ENCODE peak calls at places on chromosomes 7 and 10, in seven cellular contexts. C, A, R, Z, G, J and L are unnamed samples.
A peak's percentile ranks its signal among the peaks of the same experiment; 100 is the strongest.

GRCh38 chr10:122163182-122164027 is 107.7 kb upstream of the BTBD16 start:
- DNase-seq in C (peak; percentile 83), A (no peak), R (no peak), Z (no peak), G (peak; percentile 91), J (no peak), L (no peak)

GRCh38 chr10:49023752-49024151 is 84.1 kb upstream of the LRRC18 start:
- DNase-seq in C (no peak), A (no peak), R (no peak), Z (no peak), G (no peak), J (no peak), L (no peak)

GRCh38 chr10:47421057-47421952 is 37.2 kb upstream of the ZNF488 start:
- DNase-seq in C (no peak), A (peak; percentile 64), R (no peak), Z (no peak), G (no peak), J (no peak), L (no peak)

GRCh38 chr10:84902549-84902948 is 574.2 kb downstream of the CCSER2 start:
- DNase-seq in C (peak; percentile 14), A (no peak), R (no peak), Z (no peak), G (no peak), J (no peak), L (no peak)

GRCh38 chr7:45001138-45001694 is 1.2 kb downstream of the CCM2 start:
- DNase-seq in C (peak; percentile 31), A (no peak), R (no peak), Z (peak; percentile 58), G (no peak), J (no peak), L (no peak)

GRCh38 chr7:33108931-33109757 is at the start of gene RP9:
- DNase-seq in C (peak; percentile 99), A (peak; percentile 57), R (peak; percentile 71), Z (peak; percentile 87), G (peak; percentile 89), J (no peak), L (peak; percentile 80)

GRCh38 chr10:118712930-118713634 is 41.7 kb downstream of the CACUL1 start:
- DNase-seq in C (peak; percentile 36), A (no peak), R (no peak), Z (no peak), G (peak; percentile 69), J (no peak), L (no peak)

GRCh38 chr7:107961399-107961798 is 41.6 kb downstream of the LAMB1 start:
- DNase-seq in C (no peak), A (no peak), R (no peak), Z (no peak), G (no peak), J (no peak), L (no peak)

GRCh38 chr10:29063806-29064644 is 224.8 kb upstream of the LYZL1 start:
- DNase-seq in C (no peak), A (no peak), R (peak; percentile 40), Z (no peak), G (no peak), J (no peak), L (no peak)

GRCh38 chr7:73977626-73978618 is 50.1 kb upstream of the ELN start:
- DNase-seq in C (peak; percentile 54), A (no peak), R (peak; percentile 28), Z (no peak), G (no peak), J (no peak), L (no peak)

GRCh38 chr10:122490268-122490667 is 28.9 kb downstream of the HTRA1 start:
- DNase-seq in C (no peak), A (no peak), R (no peak), Z (no peak), G (no peak), J (no peak), L (no peak)

GRCh38 chr10:79418274-79418673 is 27.1 kb downstream of the ZCCHC24 start:
- DNase-seq in C (no peak), A (no peak), R (no peak), Z (no peak), G (no peak), J (no peak), L (no peak)

GRCh38 chr10:3811331-3811870 is 26.4 kb upstream of the KLF6 start:
- DNase-seq in C (no peak), A (no peak), R (no peak), Z (no peak), G (no peak), J (peak; percentile 76), L (no peak)

GRCh38 chr7:74007260-74007567 is 20.8 kb upstream of the ELN start:
- DNase-seq in C (no peak), A (no peak), R (no peak), Z (no peak), G (no peak), J (no peak), L (no peak)

GRCh38 chr7:77266162-77266807 is 66.7 kb upstream of the FGL2 start:
- DNase-seq in C (no peak), A (no peak), R (no peak), Z (no peak), G (no peak), J (peak; percentile 33), L (no peak)

GRCh38 chr10:119602241-119603095 is 5.7 kb upstream of the TIAL1 start:
- DNase-seq in C (no peak), A (peak; percentile 51), R (peak; percentile 31), Z (peak; percentile 11), G (peak; percentile 64), J (no peak), L (no peak)

DNA sequence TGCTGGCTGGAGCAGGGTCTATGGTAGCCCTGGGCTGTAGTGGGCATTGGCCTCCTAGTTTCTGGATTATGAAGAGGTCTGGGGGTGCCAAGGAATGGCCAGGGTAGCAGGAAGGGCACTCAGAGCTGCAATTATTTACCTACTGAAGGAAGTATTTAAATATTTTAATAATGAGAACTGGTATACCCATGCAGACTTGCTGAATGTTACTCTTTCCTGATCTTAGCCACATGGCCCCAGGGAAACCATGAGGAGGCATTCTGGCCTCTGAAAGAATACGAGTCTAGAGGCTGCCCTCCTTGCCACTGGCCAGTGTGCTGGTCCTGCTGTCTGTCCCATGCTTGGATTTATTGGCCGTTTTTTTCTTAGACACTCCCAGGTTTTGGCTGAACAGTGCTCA is 599.7 kb downstream of the LRMDA start:
- DNase-seq in C (no peak), A (no peak), R (no peak), Z (no peak), G (no peak), J (no peak), L (no peak)
- TF ChIP-seq JUND in C (no peak), A (no peak), R (no peak), Z (no peak), G (no peak), J (no peak), L (no peak)

DNA sequence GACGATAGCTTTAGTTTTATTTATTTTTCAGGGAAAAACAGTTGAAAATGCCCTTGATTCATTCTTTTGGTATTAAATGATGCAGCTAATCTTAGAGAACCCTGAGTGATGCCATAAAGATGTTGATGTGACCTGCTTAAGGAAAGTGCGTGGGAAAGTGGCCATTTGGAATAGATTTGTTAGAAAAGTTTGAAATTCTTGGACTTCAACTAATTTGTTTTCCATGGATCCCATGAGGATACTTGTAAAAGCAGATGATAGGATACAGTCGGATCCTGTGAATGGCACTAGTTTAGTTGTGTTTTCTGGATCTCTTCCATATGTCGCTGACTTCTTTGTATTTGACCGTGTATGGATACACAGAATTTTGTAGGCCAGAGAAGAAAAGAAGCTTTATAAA is 69.0 kb downstream of the SEPTIN7 start:
- DNase-seq in C (no peak), A (no peak), R (no peak), Z (no peak), G (no peak), J (no peak), L (no peak)
- TF ChIP-seq JUND in C (no peak), A (no peak), R (no peak), Z (no peak), G (no peak), J (no peak), L (no peak)

GRCh38 chr7:26792573-26792972 is 71.8 kb downstream of the SKAP2 start:
- DNase-seq in C (no peak), A (no peak), R (no peak), Z (no peak), G (no peak), J (no peak), L (no peak)
- TF ChIP-seq JUND in C (no peak), A (no peak), R (no peak), Z (no peak), G (no peak), J (no peak), L (no peak)

GRCh38 chr7:24201221-24201620 is 82.8 kb upstream of the NPY start:
- DNase-seq in C (no peak), A (no peak), R (no peak), Z (no peak), G (no peak), J (no peak), L (no peak)

GRCh38 chr7:24192701-24193100 is 91.3 kb upstream of the NPY start:
- DNase-seq in C (no peak), A (no peak), R (no peak), Z (no peak), G (no peak), J (no peak), L (no peak)

GRCh38 chr7:24199978-24200377 is 84.0 kb upstream of the NPY start:
- DNase-seq in C (peak; percentile 56), A (no peak), R (no peak), Z (no peak), G (no peak), J (no peak), L (no peak)

GRCh38 chr7:24200407-24200806 is 83.6 kb upstream of the NPY start:
- DNase-seq in C (no peak), A (no peak), R (no peak), Z (no peak), G (no peak), J (no peak), L (no peak)

DNA sequence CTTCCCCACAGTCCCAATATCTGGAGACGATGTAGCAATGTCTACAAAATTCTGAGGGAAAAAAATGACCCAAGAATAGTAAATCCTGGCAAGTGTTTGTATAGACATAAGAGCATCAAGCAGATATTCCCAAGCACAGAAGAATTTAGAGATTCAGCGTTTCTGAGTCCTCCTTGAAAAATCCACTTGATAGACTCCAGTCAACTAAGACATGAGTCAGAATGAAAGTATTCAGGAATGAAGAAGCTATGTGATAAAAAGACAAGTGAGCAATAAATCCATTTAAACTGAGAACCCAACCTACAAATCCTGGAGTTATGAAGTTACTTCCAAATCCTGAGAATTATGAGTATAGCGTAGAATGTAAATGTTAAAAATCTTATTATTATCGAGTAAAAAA is 86.1 kb upstream of the NPY start:
- DNase-seq in C (no peak), A (no peak), R (no peak), Z (no peak), G (no peak), J (no peak), L (no peak)
- TF ChIP-seq JUND in C (peak; percentile 56), A (no peak), R (no peak), Z (no peak), G (no peak), J (no peak), L (no peak)

DNA sequence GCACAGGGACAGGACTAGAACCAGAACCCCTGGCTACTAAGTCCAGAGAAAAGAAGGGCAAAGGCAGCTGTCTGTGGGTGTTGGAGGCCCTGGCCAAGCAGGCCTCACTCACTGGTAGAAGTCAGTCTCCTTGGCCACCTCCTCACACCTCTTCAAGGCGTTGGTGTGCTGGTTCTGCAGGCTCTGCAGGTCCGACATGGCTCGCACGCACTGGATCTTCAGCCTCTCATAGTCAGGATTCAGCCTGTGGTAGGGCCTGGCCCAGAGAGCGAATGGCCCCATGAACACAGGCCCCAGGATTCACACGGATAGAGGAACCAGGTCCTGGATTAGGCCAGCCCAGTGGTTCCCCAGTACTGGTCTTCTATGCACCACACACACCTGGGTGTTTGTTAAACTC is 72.4 kb downstream of the DLG5 start:
- DNase-seq in C (no peak), A (no peak), R (no peak), Z (no peak), G (no peak), J (no peak), L (no peak)
- TF ChIP-seq JUND in C (no peak), A (no peak), R (no peak), Z (no peak), G (no peak), J (no peak), L (no peak)